ENCODE peak calls at places on chromosomes 1 and 21, in seven cellular contexts. K, N, E, R, L, W and F are unnamed samples.

GRCh38 chr1:8821084-8821483 is 3.6 kb upstream of the RERE start:
- DNase-seq in K (peak; percentile 64), N (no peak), E (no peak), R (no peak), L (no peak), W (no peak), F (no peak)

GRCh38 chr1:2564006-2564814 is 8.0 kb downstream of the TNFRSF14 start:
- DNase-seq in K (no peak), N (no peak), E (no peak), R (no peak), L (no peak), W (no peak), F (no peak)

GRCh38 chr1:156082111-156083091 is at the start of gene MEX3A:
- DNase-seq in K (peak; percentile 99), N (peak; percentile 85), E (peak; percentile 78), R (peak; percentile 70), L (peak; percentile 44), W (peak; percentile 98), F (peak; percentile 98)

GRCh38 chr1:11046270-11046566 is 821 bp downstream of the MASP2 start:
- DNase-seq in K (no peak), N (no peak), E (peak; percentile 8), R (no peak), L (no peak), W (no peak), F (no peak)

GRCh38 chr1:245809361-245809760 is 654.6 kb downstream of the KIF26B start:
- DNase-seq in K (peak; percentile 52), N (no peak), E (no peak), R (no peak), L (no peak), W (peak; percentile 34), F (peak; percentile 43)

GRCh38 chr1:239657291-239657690 is 270.9 kb downstream of the CHRM3 start:
- DNase-seq in K (no peak), N (no peak), E (no peak), R (no peak), L (no peak), W (no peak), F (no peak)

GRCh38 chr21:31342328-31342727 is 1.7 kb downstream of the TIAM1 start:
- DNase-seq in K (no peak), N (no peak), E (no peak), R (no peak), L (peak; percentile 60), W (no peak), F (no peak)

GRCh38 chr1:211549092-211549749 is 29.7 kb downstream of the SLC30A1 start:
- DNase-seq in K (no peak), N (no peak), E (no peak), R (no peak), L (peak; percentile 58), W (no peak), F (no peak)

GRCh38 chr1:243739335-243740003 is 110.6 kb downstream of the AKT3 start:
- DNase-seq in K (no peak), N (no peak), E (no peak), R (no peak), L (no peak), W (peak; percentile 21), F (no peak)

GRCh38 chr1:109762821-109763645 is 690 bp downstream of the EPS8L3 start:
- DNase-seq in K (no peak), N (no peak), E (peak; percentile 9), R (peak; percentile 73), L (peak; percentile 88), W (no peak), F (no peak)

GRCh38 chr1:205442051-205442721 is 13.7 kb downstream of the BLACAT1 start:
- DNase-seq in K (peak; percentile 68), N (no peak), E (no peak), R (no peak), L (peak; percentile 90), W (peak; percentile 82), F (no peak)

GRCh38 chr1:228344631-228345072 is 62.0 kb downstream of the TRIM11 start:
- DNase-seq in K (peak; percentile 33), N (no peak), E (no peak), R (no peak), L (peak; percentile 40), W (no peak), F (no peak)

GRCh38 chr1:12600335-12600734 is 17.7 kb downstream of the DHRS3 start:
- DNase-seq in K (no peak), N (no peak), E (peak; percentile 76), R (no peak), L (no peak), W (no peak), F (no peak)

GRCh38 chr21:33414068-33414467 is 10.9 kb downstream of the IFNGR2 start:
- DNase-seq in K (peak; percentile 62), N (no peak), E (no peak), R (no peak), L (no peak), W (no peak), F (no peak)

DNA sequence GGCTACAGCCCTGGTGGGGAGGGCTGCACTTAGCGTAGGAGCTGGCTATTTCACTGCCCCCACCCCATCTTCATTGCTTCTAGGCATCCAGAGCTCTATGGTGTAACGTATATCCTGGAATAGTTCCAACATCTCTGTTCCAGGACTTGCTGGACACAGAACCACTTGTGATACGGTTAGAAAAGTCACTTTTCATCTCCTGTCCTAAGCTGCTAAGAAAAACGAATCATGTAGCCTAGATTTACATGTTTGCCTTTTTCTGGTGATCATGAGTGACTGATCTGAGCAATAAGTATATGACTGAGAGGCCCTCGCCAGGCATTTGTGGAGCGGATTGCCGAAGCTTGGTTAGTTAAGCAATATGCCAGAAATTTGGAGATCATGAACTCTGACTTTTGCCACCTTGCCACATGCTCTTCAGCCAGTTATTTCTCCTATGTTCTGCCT is 41.0 kb upstream of the SRP9 start:
- DNase-seq in K (no peak), N (no peak), E (no peak), R (no peak), L (no peak), W (no peak), F (no peak)
- H3K4me1 ChIP-seq in K (peaks cover 8% of the 10 kb centered on the region), N (no peaks in the 10 kb centered on the region), E (no peaks in the 10 kb centered on the region), R (peaks cover 14% of the 10 kb centered on the region), L (peaks cover 63% of the 10 kb centered on the region), W (peaks cover 14% of the 10 kb centered on the region), F (no peaks in the 10 kb centered on the region)

GRCh38 chr1:202572867-202573266 is 137.4 kb downstream of the SYT2 start:
- DNase-seq in K (no peak), N (no peak), E (no peak), R (no peak), L (no peak), W (no peak), F (no peak)

GRCh38 chr1:202567747-202568146 is 142.5 kb downstream of the SYT2 start:
- DNase-seq in K (no peak), N (no peak), E (no peak), R (peak; percentile 84), L (peak; percentile 65), W (no peak), F (peak; percentile 83)

GRCh38 chr1:202568466-202569196 is 141.6 kb downstream of the SYT2 start:
- DNase-seq in K (no peak), N (no peak), E (no peak), R (peak; percentile 49), L (no peak), W (no peak), F (no peak)

GRCh38 chr1:202571719-202572339 is 138.4 kb downstream of the SYT2 start:
- DNase-seq in K (peak; percentile 69), N (peak; percentile 79), E (no peak), R (peak; percentile 41), L (no peak), W (peak; percentile 66), F (peak; percentile 78)

GRCh38 chr1:202569393-202570322 is 140.6 kb downstream of the SYT2 start:
- DNase-seq in K (peak; percentile 35), N (no peak), E (no peak), R (no peak), L (no peak), W (no peak), F (no peak)
- H3K4me1 ChIP-seq in K (peaks cover 8% of the 10 kb centered on the region), N (no peaks in the 10 kb centered on the region), E (peaks cover 35% of the 10 kb centered on the region), R (peaks cover 21% of the 10 kb centered on the region), L (peaks cover 18% of the 10 kb centered on the region), W (peaks cover 18% of the 10 kb centered on the region), F (peaks cover 31% of the 10 kb centered on the region)

GRCh38 chr1:153958961-153959260 is 499 bp upstream of the CRTC2 start:
- DNase-seq in K (no peak), N (no peak), E (no peak), R (no peak), L (no peak), W (no peak), F (no peak)
- H3K4me1 ChIP-seq in K (no peaks in the 10 kb centered on the region), N (peaks cover 57% of the 10 kb centered on the region), E (peaks cover 6% of the 10 kb centered on the region), R (peaks cover 18% of the 10 kb centered on the region), L (peaks cover 29% of the 10 kb centered on the region), W (peaks cover 29% of the 10 kb centered on the region), F (peaks cover 29% of the 10 kb centered on the region)

DNA sequence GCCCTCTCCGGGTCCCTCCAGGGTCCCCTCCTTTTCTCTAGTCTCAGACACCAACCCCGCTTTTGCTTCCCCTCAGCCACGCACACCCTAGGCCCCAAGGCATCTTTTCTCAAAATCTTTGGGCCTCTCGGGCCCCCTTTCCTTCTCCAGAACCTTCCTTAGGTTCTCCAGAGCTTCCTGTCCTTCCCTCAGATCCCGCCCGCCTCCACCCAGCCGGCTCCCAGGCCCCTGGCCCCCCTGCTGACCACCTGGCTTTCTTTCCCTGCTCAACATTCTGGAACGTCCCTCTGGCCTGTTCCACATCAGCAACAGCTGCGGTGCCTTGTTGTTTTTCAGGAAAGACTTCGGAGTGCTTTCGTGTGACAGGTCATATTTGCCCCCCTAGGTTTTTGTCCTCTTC is 1.2 kb downstream of the ZDHHC18 start:
- DNase-seq in K (peak; percentile 71), N (no peak), E (no peak), R (no peak), L (no peak), W (peak; percentile 39), F (peak; percentile 43)
- H3K4me1 ChIP-seq in K (peaks cover 6% of the 10 kb centered on the region), N (peaks cover 38% of the 10 kb centered on the region), E (peaks cover 10% of the 10 kb centered on the region), R (peaks cover 11% of the 10 kb centered on the region), L (peaks cover 34% of the 10 kb centered on the region), W (peaks cover 30% of the 10 kb centered on the region), F (peaks cover 20% of the 10 kb centered on the region)

DNA sequence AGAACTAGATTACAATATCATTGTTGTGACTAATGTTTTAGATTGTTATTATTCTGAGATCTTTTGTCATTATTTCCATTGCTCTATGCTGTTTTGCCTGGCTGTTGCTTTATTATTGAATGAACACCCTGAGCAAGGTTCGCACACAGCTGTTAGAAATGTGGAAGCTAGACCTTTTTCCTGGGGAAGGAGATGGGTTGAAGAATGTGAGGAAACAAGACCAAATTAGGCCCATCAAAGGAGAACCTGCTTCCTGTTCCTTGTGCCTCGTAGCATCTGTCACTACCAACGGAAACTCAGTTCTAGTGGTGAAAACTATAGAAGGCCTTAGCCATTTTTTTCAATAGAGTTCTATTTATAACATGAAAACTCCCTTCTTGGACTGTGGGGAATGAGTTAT is 68.7 kb downstream of the RGL1 start:
- DNase-seq in K (no peak), N (no peak), E (no peak), R (no peak), L (no peak), W (no peak), F (no peak)
- H3K4me1 ChIP-seq in K (peaks cover 8% of the 10 kb centered on the region), N (no peaks in the 10 kb centered on the region), E (peaks cover 6% of the 10 kb centered on the region), R (peaks cover 19% of the 10 kb centered on the region), L (peaks cover 16% of the 10 kb centered on the region), W (peaks cover 38% of the 10 kb centered on the region), F (peaks cover 34% of the 10 kb centered on the region)

GRCh38 chr21:43286196-43286595 is 117.4 kb downstream of the CRYAA start:
- DNase-seq in K (no peak), N (no peak), E (no peak), R (no peak), L (no peak), W (no peak), F (no peak)
- H3K4me1 ChIP-seq in K (no peaks in the 10 kb centered on the region), N (peaks cover 51% of the 10 kb centered on the region), E (no peaks in the 10 kb centered on the region), R (no peaks in the 10 kb centered on the region), L (peaks cover 33% of the 10 kb centered on the region), W (no peaks in the 10 kb centered on the region), F (no peaks in the 10 kb centered on the region)